ENCODE peak calls at places on chromosomes 5 and 9, in nine cellular contexts. One of them, this sample, is unnamed.

GRCh38 chr9:136530472-136531089 is 15.3 kb downstream of the NOTCH1 start:
- DNase-seq in GM23338: no peak
- DNase-seq in A549: no peak
- DNase-seq in Panc1: no peak
- DNase-seq in K562: no peak
- DNase-seq in HepG2: no peak
- DNase-seq in SK-N-SH: no peak
- DNase-seq in HCT116: no peak
- DNase-seq in GM12878: no peak
- DNase-seq in this sample: no peak

GRCh38 chr5:9373586-9373985 is 172.3 kb downstream of the SEMA5A start:
- DNase-seq in GM23338: no peak
- DNase-seq in A549: no peak
- DNase-seq in Panc1: no peak
- DNase-seq in K562: no peak
- DNase-seq in HepG2: no peak
- DNase-seq in SK-N-SH: no peak
- DNase-seq in HCT116: no peak
- DNase-seq in GM12878: no peak
- DNase-seq in this sample: no peak

GRCh38 chr9:129406278-129407225 is 214.3 kb downstream of the C9orf50 start:
- DNase-seq in GM23338: peak
- DNase-seq in A549: peak
- DNase-seq in Panc1: no peak
- DNase-seq in K562: peak
- DNase-seq in HepG2: no peak
- DNase-seq in SK-N-SH: no peak
- DNase-seq in HCT116: peak
- DNase-seq in GM12878: no peak
- DNase-seq in this sample: peak

GRCh38 chr5:51202161-51202560 is 181.1 kb upstream of the ISL1 start:
- DNase-seq in GM23338: no peak
- DNase-seq in A549: no peak
- DNase-seq in Panc1: no peak
- DNase-seq in K562: no peak
- DNase-seq in HepG2: no peak
- DNase-seq in SK-N-SH: no peak
- DNase-seq in HCT116: no peak
- DNase-seq in GM12878: no peak
- DNase-seq in this sample: no peak

GRCh38 chr5:41817625-41818301 is 52.5 kb downstream of the OXCT1 start:
- DNase-seq in GM23338: no peak
- DNase-seq in A549: no peak
- DNase-seq in Panc1: no peak
- DNase-seq in K562: no peak
- DNase-seq in HepG2: no peak
- DNase-seq in SK-N-SH: no peak
- DNase-seq in HCT116: no peak
- DNase-seq in GM12878: no peak
- DNase-seq in this sample: no peak

GRCh38 chr9:135213566-135213965 is 126.1 kb downstream of the OLFM1 start:
- DNase-seq in GM23338: no peak
- DNase-seq in A549: no peak
- DNase-seq in Panc1: no peak
- DNase-seq in K562: no peak
- DNase-seq in HepG2: no peak
- DNase-seq in SK-N-SH: no peak
- DNase-seq in HCT116: no peak
- DNase-seq in GM12878: no peak
- DNase-seq in this sample: no peak

GRCh38 chr9:19799784-19800183 is 10.9 kb upstream of the SLC24A2 start:
- DNase-seq in GM23338: peak
- DNase-seq in A549: no peak
- DNase-seq in Panc1: no peak
- DNase-seq in K562: no peak
- DNase-seq in HepG2: no peak
- DNase-seq in SK-N-SH: no peak
- DNase-seq in HCT116: no peak
- DNase-seq in GM12878: no peak
- DNase-seq in this sample: no peak

GRCh38 chr5:146068977-146069779 is 36.2 kb downstream of the PLAC8L1 start:
- DNase-seq in GM23338: no peak
- DNase-seq in A549: no peak
- DNase-seq in Panc1: no peak
- DNase-seq in K562: no peak
- DNase-seq in HepG2: no peak
- DNase-seq in SK-N-SH: no peak
- DNase-seq in HCT116: no peak
- DNase-seq in GM12878: no peak
- DNase-seq in this sample: no peak

DNA sequence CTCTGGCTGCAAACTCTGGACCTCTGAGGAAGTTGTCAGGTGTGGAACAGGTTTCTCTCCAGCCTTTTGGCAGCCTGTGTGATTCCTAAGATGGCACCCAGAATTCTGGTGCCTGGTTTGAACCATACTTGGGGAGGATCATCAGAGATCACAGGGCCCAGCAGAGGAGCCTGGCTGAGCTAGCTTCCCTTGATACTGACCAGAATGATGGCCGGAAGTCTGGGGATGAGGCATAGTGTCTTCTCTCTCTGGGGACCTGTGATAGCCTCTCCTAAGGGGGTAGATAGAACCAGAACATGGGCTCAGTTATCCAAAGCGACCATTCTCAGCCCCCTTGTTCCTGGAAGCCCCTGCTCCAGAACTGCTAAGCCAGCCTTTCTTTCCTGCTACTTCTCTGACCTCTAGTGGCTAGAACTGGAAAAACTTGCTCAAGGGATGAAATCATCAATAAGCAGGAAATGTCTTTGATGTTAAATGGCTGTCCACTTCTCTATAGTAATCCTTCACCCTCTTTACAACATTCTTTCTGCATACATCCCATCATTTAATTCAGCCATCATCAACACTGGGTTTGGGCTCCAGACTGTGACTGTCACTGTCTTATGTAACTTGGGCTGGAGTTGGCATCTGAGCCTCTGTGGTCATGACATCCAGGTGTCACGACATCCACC is 55.1 kb downstream of the C9orf152 start:
- DNase-seq in GM23338: peak
- DNase-seq in A549: peak
- DNase-seq in Panc1: peak
- DNase-seq in K562: peak
- DNase-seq in HepG2: peak
- DNase-seq in SK-N-SH: peak
- DNase-seq in HCT116: peak
- DNase-seq in GM12878: no peak
- DNase-seq in this sample: peak
- TF ChIP-seq CTCF in GM23338: peak
- TF ChIP-seq CTCF in A549: peak
- TF ChIP-seq CTCF in Panc1: peak
- TF ChIP-seq CTCF in K562: peak
- TF ChIP-seq CTCF in HepG2: peak
- TF ChIP-seq CTCF in SK-N-SH: peak
- TF ChIP-seq CTCF in HCT116: peak
- TF ChIP-seq CTCF in GM12878: peak
- TF ChIP-seq CTCF in this sample: peak

DNA sequence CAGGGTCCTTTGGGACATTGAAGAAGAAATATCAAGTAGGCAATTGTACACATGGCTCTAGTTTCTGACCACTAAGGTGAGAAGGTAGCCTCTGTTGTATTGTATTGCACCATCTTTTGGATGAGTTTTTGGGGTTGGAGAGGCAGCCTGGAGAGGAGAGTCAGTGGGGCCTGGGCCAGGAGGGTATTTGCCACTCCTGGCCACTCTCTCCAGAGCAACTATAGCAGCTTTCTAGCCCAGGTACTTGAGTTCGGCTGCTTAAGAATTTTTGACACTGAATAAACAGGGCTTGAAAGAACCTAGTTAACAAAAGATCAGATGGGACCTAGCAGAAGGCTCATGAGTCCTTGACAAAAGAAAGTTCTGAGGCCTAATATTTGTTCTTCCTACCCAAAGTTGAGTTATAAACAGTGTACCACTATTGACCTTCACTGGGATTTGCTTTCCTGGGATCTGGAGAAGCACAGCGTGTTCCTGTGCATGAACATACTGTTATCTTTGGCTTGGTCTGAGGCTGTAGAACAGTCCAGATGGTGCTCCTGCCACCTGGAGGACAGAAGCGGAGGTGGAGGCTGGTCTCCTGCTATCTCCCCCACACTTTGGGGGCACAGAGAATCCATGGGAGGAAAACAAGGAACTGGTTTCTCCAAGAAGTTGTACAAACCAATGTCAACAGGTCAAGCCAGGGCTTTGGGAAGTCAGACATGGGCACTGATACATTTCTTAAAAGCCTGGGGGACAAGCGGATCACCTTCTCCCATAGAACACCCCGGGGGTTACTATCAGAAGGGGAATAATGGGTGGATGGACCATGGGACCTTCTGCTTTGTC is 110.4 kb upstream of the LIFR start:
- DNase-seq in GM23338: peak
- DNase-seq in A549: peak
- DNase-seq in Panc1: no peak
- DNase-seq in K562: peak
- DNase-seq in HepG2: peak
- DNase-seq in SK-N-SH: peak
- DNase-seq in HCT116: peak
- DNase-seq in GM12878: no peak
- DNase-seq in this sample: no peak
- TF ChIP-seq REST in GM23338: no peak
- TF ChIP-seq REST in A549: no peak
- TF ChIP-seq REST in Panc1: no peak
- TF ChIP-seq REST in K562: no peak
- TF ChIP-seq REST in HepG2: no peak
- TF ChIP-seq REST in SK-N-SH: no peak
- TF ChIP-seq REST in HCT116: no peak
- TF ChIP-seq REST in GM12878: no peak
- TF ChIP-seq REST in this sample: no peak

GRCh38 chr9:128065907-128066712 is 1.0 kb downstream of the NAIF1 start:
- DNase-seq in GM23338: no peak
- DNase-seq in A549: no peak
- DNase-seq in Panc1: no peak
- DNase-seq in K562: peak
- DNase-seq in HepG2: no peak
- DNase-seq in SK-N-SH: no peak
- DNase-seq in HCT116: no peak
- DNase-seq in GM12878: no peak
- DNase-seq in this sample: no peak

GRCh38 chr9:128068656-128069221 is 707 bp downstream of the SLC25A25 start:
- DNase-seq in GM23338: no peak
- DNase-seq in A549: no peak
- DNase-seq in Panc1: no peak
- DNase-seq in K562: no peak
- DNase-seq in HepG2: no peak
- DNase-seq in SK-N-SH: peak
- DNase-seq in HCT116: no peak
- DNase-seq in GM12878: no peak
- DNase-seq in this sample: no peak

GRCh38 chr9:128067622-128067897 is 440 bp upstream of the NAIF1 start:
- DNase-seq in GM23338: no peak
- DNase-seq in A549: no peak
- DNase-seq in Panc1: no peak
- DNase-seq in K562: no peak
- DNase-seq in HepG2: no peak
- DNase-seq in SK-N-SH: no peak
- DNase-seq in HCT116: no peak
- DNase-seq in GM12878: no peak
- DNase-seq in this sample: no peak

GRCh38 chr9:128066713-128067621 is at the start of gene NAIF1:
- DNase-seq in GM23338: peak
- DNase-seq in A549: peak
- DNase-seq in Panc1: peak
- DNase-seq in K562: peak
- DNase-seq in HepG2: peak
- DNase-seq in SK-N-SH: peak
- DNase-seq in HCT116: peak
- DNase-seq in GM12878: peak
- DNase-seq in this sample: peak

DNA sequence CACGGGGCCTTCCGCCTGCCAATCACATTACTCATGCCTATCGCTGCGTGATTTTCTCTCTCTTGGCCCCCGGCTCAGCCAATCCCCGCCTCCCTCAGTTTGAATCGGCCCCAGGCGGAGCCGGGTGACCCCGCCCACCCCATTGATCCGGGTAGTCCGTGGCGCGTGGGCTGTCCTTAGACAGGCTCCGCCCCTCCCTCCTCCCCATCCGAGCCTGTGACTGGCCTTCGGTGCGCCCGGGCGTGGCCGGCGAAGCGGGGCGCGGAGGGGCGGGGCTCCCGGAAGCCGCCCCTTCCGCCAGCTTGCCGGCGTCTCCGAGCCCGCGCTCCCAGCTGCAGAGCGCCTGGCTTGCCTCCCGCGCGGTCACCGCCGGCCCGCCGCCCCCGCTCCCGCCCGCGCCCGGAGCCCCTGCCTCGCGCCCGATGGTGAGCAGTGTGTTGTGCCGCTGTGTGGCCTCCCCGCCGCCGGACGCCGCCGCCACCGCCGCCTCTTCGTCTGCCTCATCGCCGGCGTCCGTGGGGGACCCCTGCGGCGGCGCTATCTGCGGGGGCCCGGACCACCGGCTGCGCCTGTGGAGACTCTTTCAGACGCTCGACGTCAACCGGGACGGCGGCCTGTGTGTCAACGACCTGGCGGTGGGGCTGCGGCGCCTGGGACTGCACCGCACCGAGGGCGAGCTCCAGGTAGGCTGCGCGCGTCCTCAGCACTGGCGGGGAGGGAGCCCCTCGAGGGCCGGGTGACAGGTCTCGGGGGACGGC is at the start of gene SLC25A25:
- DNase-seq in GM23338: peak
- DNase-seq in A549: peak
- DNase-seq in Panc1: peak
- DNase-seq in K562: peak
- DNase-seq in HepG2: peak
- DNase-seq in SK-N-SH: peak
- DNase-seq in HCT116: peak
- DNase-seq in GM12878: peak
- DNase-seq in this sample: peak
- TF ChIP-seq CTCF in GM23338: no peak
- TF ChIP-seq CTCF in A549: no peak
- TF ChIP-seq CTCF in Panc1: no peak
- TF ChIP-seq CTCF in K562: no peak
- TF ChIP-seq CTCF in HepG2: no peak
- TF ChIP-seq CTCF in SK-N-SH: no peak
- TF ChIP-seq CTCF in HCT116: no peak
- TF ChIP-seq CTCF in GM12878: no peak
- TF ChIP-seq CTCF in this sample: no peak

DNA sequence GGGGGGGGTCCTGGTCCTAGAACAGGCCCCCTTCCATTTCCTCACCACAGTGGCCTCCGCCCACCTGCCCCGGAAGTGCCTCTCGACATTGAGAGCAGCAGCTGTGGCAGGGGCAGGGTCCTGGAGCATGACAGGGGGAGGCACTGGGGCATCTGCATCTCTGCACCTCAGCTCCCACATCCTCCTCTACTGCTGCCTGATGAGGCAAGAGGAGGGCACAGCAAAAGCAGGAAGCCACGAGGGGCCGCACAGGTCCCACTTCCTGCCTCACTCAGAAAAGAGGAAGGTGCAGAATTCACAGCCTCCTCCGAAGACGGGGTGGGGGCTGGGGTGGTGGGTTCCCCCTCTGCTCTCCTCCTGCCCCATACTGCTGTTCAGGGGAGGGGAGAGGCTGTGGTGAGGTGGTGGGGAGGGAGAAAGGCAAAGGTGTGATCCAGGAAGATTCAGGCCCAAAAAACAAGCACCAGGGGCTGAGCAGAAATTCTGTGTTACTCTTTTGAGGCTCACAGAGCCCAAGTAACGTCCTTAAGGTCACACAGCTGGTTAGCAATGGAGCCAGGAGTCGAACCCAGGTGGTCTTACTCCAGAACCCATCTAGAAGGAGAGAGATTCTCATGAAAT is 14.7 kb downstream of the AKNA start:
- DNase-seq in GM23338: no peak
- DNase-seq in A549: no peak
- DNase-seq in Panc1: no peak
- DNase-seq in K562: no peak
- DNase-seq in HepG2: no peak
- DNase-seq in SK-N-SH: no peak
- DNase-seq in HCT116: no peak
- DNase-seq in GM12878: peak
- DNase-seq in this sample: peak
- TF ChIP-seq REST in GM23338: no peak
- TF ChIP-seq REST in A549: no peak
- TF ChIP-seq REST in Panc1: no peak
- TF ChIP-seq REST in K562: no peak
- TF ChIP-seq REST in HepG2: no peak
- TF ChIP-seq REST in SK-N-SH: no peak
- TF ChIP-seq REST in HCT116: no peak
- TF ChIP-seq REST in GM12878: no peak
- TF ChIP-seq REST in this sample: peak